ENCODE peak calls at places on chromosomes 12 and 14, in six cellular contexts. M, O, W, N, K and Y are unnamed samples.

GRCh38 chr12:52992699-52993557 is 13.3 kb upstream of the EIF4B start:
- DNase-seq in N (peak), M (no peak), K (no peak), W (peak), O (no peak), Y (no peak)

GRCh38 chr12:19220205-19220604 is 90.7 kb downstream of the PLEKHA5 start:
- DNase-seq in W (no peak), O (no peak), K (no peak), N (peak), M (no peak), Y (peak)

GRCh38 chr12:67161322-67161918 is 107.7 kb upstream of the CAND1 start:
- DNase-seq in W (peak), O (no peak), M (no peak), K (no peak), N (peak), Y (no peak)

GRCh38 chr14:64671591-64671990 is 32.6 kb upstream of the PLEKHG3 start:
- DNase-seq in O (no peak), M (peak), K (peak), N (peak), W (no peak), Y (peak)

GRCh38 chr12:2693204-2693860 is 101.4 kb upstream of the FKBP4 start:
- DNase-seq in N (no peak), K (no peak), O (no peak), M (no peak), W (no peak), Y (no peak)

GRCh38 chr14:96064866-96065265 is 25.7 kb downstream of the C14orf132 start:
- DNase-seq in M (no peak), K (no peak), N (no peak), W (no peak), O (no peak), Y (no peak)

GRCh38 chr14:57487771-57488170 is 5.9 kb downstream of the CCDC198 start:
- DNase-seq in W (no peak), M (no peak), K (no peak), O (no peak), N (peak), Y (no peak)

GRCh38 chr14:77208266-77208978 is 26.8 kb downstream of the TMEM63C start:
- DNase-seq in N (peak), K (no peak), O (peak), W (peak), M (peak), Y (peak)

GRCh38 chr12:47739297-47739696 is 14.0 kb upstream of the ENDOU start:
- DNase-seq in W (no peak), K (no peak), N (no peak), M (no peak), O (no peak), Y (no peak)

GRCh38 chr14:49971156-49972141 is 78.6 kb downstream of the ARF6 start:
- DNase-seq in K (no peak), O (peak), M (no peak), W (no peak), N (no peak), Y (peak)